ENCODE peak calls at places on chromosomes 1 and 21, in six cellular contexts. N is A549, T is endothelial cell of umbilical vein, F is HepG2, D is GM12878, C is K562. W is an unnamed sample.

GRCh38 chr1:16088996-16089395 is 15.5 kb upstream of the FAM131C start:
- DNase-seq in N (no peak), T (peak), F (no peak), D (no peak), C (no peak), W (no peak)

GRCh38 chr21:46055863-46056281 is 42.0 kb upstream of the COL6A2 start:
- DNase-seq in N (no peak), T (no peak), F (no peak), D (no peak), C (no peak), W (no peak)

GRCh38 chr1:90809093-90809492 is 92.0 kb upstream of the BARHL2 start:
- DNase-seq in N (no peak), T (no peak), F (no peak), D (no peak), C (no peak), W (no peak)

GRCh38 chr1:3685906-3686305 is 33.6 kb downstream of the TP73 start:
- DNase-seq in N (no peak), T (no peak), F (no peak), D (no peak), C (no peak), W (no peak)

GRCh38 chr1:8456306-8456912 is 138.5 kb downstream of the SLC45A1 start:
- DNase-seq in N (no peak), T (peak), F (no peak), D (no peak), C (no peak), W (no peak)

GRCh38 chr1:192977089-192977706 is 82.0 kb downstream of the UCHL5 start:
- DNase-seq in N (no peak), T (no peak), F (no peak), D (no peak), C (peak), W (no peak)

GRCh38 chr21:31948681-31949080 is 75.9 kb downstream of the HUNK start:
- DNase-seq in N (no peak), T (no peak), F (no peak), D (no peak), C (no peak), W (no peak)

GRCh38 chr1:92975551-92976232 is 14.4 kb upstream of the DIPK1A start:
- DNase-seq in N (no peak), T (no peak), F (no peak), D (peak), C (no peak), W (no peak)

GRCh38 chr1:109501644-109502367 is 7.7 kb downstream of the AMIGO1 start:
- DNase-seq in N (no peak), T (no peak), F (no peak), D (no peak), C (no peak), W (peak)

GRCh38 chr1:225877570-225877969 is 4.6 kb downstream of the TMEM63A start:
- DNase-seq in N (peak), T (peak), F (peak), D (no peak), C (peak), W (peak)

GRCh38 chr21:32560896-32561295 is 24.4 kb downstream of the TCP10L start:
- DNase-seq in N (no peak), T (no peak), F (no peak), D (no peak), C (no peak), W (no peak)

GRCh38 chr1:181128592-181129497 is 40.3 kb downstream of the IER5 start:
- DNase-seq in N (no peak), T (no peak), F (no peak), D (no peak), C (peak), W (peak)

GRCh38 chr1:224273651-224274050 is 56.3 kb downstream of the NVL start:
- DNase-seq in N (peak), T (no peak), F (no peak), D (no peak), C (no peak), W (no peak)

GRCh38 chr1:185373813-185374524 is 56.9 kb upstream of the IVNS1ABP start:
- DNase-seq in N (no peak), T (peak), F (no peak), D (no peak), C (no peak), W (peak)

GRCh38 chr1:115135681-115136080 is 46.4 kb upstream of the TSPAN2 start:
- DNase-seq in N (peak), T (no peak), F (no peak), D (no peak), C (no peak), W (no peak)

GRCh38 chr1:53071167-53071865 is 9.3 kb downstream of the PODN start:
- DNase-seq in N (no peak), T (no peak), F (no peak), D (no peak), C (no peak), W (no peak)

GRCh38 chr1:222887127-222887461 is 72.3 kb downstream of the DISP1 start:
- DNase-seq in N (no peak), T (no peak), F (no peak), D (no peak), C (no peak), W (no peak)

GRCh38 chr1:156475568-156476500 is 24.7 kb downstream of the MEF2D start:
- DNase-seq in N (no peak), T (no peak), F (peak), D (no peak), C (no peak), W (no peak)

GRCh38 chr1:67536957-67537646 is 106.9 kb upstream of the SERBP1 start:
- DNase-seq in N (no peak), T (no peak), F (no peak), D (no peak), C (no peak), W (no peak)

GRCh38 chr1:244672961-244673695 is 20.2 kb downstream of the DESI2 start:
- DNase-seq in N (no peak), T (peak), F (no peak), D (no peak), C (no peak), W (no peak)

GRCh38 chr1:12438349-12438924 is 179.6 kb downstream of the DHRS3 start:
- DNase-seq in N (no peak), T (no peak), F (no peak), D (peak), C (no peak), W (peak)

GRCh38 chr1:156090138-156090821 is 8.0 kb upstream of the MEX3A start:
- DNase-seq in N (no peak), T (no peak), F (no peak), D (no peak), C (no peak), W (peak)

GRCh38 chr1:202716654-202717053 is 6.4 kb upstream of the SYT2 start:
- DNase-seq in N (no peak), T (no peak), F (no peak), D (no peak), C (no peak), W (no peak)

GRCh38 chr1:147852706-147853225 is 49.8 kb upstream of the GJA8 start:
- DNase-seq in N (no peak), T (no peak), F (no peak), D (no peak), C (no peak), W (no peak)

GRCh38 chr1:46605242-46605641 is 1.2 kb upstream of the MKNK1 start:
- DNase-seq in N (no peak), T (no peak), F (no peak), D (no peak), C (no peak), W (peak)

DNA sequence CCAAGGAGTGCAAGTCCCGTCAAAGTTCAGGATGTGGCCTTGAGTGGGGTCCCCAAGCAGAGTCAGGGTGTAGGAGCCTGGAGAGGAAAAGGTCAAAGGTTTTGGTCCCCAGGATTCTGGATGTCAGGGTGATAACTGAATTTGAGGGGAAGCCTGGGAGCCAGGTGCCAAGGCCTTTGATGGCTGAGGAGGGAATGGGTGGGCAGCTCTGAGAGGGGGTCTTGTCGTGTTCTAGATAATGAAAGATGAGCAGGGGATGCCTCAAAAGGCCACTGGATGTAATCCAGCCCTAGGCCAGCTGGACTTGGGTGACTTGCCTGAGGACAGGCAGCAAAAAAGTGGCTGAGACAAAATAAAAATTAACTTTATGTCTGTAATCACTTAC is 27.5 kb upstream of the KCNA2 start:
- DNase-seq in N (no peak), T (no peak), F (no peak), D (no peak), C (no peak), W (no peak)
- TF ChIP-seq MYC in N (no peak), T (no peak), F (no peak), D (no peak), C (no peak), W (no peak)

GRCh38 chr21:44354001-44354405 is 582 bp downstream of the TRPM2 start:
- DNase-seq in N (no peak), T (no peak), F (no peak), D (no peak), C (no peak), W (peak)
- TF ChIP-seq POLR2A in N (no peak), T (no peak), F (no peak), D (no peak), C (no peak), W (peak)

GRCh38 chr1:56212143-56212542 is 367.2 kb downstream of the PLPP3 start:
- DNase-seq in N (no peak), T (no peak), F (no peak), D (no peak), C (no peak), W (no peak)
- TF ChIP-seq MYC in N (no peak), T (no peak), F (no peak), D (no peak), C (no peak), W (no peak)

DNA sequence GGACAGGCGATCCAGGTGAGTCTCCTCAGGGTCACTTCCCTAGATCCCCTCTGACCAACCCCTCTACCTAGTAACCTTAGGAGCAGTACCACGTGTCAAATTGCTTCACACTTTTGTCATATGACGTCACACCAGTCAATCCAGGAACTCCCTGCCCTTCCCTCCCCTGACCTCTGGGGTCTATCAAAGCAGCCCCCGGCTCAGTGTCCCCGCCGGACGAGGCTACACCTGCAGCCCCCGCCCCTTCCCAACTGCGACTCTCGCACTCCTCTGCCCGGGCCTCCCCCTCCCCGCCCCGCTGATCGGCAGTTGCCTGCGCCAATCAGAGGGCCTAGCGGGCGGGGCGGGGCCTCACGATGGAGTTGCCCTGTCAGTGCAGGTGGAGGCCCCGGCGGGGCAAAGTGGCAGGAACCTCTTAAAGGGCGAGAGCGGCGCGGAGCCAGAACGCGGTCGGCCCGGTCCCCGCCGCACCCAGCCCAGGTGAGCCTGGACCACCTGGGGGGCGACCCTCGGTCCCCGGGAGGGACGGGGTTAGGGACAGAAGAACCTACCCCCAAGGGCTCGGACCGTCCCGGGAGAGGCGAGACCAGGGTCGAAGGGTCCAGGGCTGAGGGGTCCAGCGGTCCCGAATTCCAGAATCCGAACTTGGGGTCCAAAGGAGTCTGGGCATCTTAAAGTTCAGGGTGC is 27.5 kb upstream of the EPB41 start:
- DNase-seq in N (peak), T (peak), F (peak), D (peak), C (peak), W (peak)
- TF ChIP-seq POLR2A in N (no peak), T (no peak), F (peak), D (peak), C (peak), W (peak)

DNA sequence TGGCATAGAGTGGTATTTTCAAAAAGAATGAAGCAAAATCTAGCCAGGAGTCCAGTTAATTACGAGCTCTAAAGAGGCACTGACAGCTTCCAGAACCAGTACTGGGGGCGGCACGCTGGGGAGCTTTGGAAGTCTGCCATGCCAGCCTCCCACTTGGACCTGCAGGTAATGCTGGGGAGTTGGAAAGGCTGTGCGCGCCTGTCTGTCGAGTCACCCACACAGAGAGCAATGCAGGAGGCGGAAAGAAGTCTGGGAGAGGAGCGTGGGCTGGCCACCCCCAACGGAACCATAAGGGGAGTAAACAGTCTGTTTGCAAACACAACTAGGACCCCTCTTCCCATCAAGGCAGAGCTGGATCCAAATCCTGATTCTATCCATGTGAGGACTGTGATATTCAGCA is 84.5 kb downstream of the BEND5 start:
- DNase-seq in N (no peak), T (no peak), F (no peak), D (no peak), C (no peak), W (no peak)
- TF ChIP-seq MYC in N (no peak), T (no peak), F (no peak), D (no peak), C (no peak), W (no peak)

DNA sequence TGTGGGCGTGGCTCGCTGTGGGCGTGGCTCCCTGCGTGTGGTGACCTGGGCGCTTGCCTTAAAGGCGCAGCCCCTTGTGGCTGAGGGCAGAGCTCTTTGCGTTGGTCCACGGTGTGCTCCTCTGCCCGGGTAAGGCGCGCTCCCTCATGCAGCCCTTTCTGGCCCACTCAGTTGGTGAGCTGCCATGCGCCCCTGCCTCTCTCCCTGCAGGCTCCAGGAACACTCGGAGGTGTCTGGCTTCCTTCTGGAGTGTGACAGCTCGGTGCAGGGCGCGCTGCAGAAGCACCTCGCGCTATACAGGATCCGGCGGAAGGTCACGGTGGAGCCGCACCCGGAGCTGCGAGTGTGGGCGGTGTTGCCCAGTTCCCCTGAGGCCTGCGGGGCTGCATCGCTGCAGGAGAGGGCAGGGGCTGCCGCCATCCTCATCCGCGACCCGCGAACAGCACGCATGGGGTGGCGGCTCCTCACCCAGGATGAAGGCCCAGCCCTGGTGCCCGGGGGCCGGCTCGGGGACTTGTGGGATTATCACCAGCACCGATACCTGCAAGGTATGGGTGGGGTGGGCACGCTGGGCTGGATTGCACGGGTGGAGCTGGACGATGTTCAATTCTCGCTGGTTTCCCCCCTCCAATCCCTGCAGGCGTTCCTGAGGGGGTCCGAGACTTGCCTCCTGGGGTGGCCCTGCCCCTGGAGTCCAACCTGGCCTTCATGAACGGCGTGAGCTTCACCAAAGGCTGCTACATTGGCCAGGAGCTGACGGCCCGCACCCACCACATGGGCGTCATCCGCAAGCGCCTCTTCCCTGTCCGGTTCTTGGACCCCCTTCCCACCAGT is 9.1 kb downstream of the IBA57 start:
- DNase-seq in N (peak), T (no peak), F (no peak), D (no peak), C (peak), W (no peak)
- TF ChIP-seq POLR2A in N (no peak), T (no peak), F (no peak), D (no peak), C (no peak), W (no peak)

GRCh38 chr1:143720087-143721023 is 251.4 kb downstream of the FAM72C start:
- DNase-seq in N (peak), T (no peak), F (no peak), D (no peak), C (peak), W (peak)
- TF ChIP-seq MYC in N (no peak), T (no peak), F (no peak), D (no peak), C (no peak), W (peak)

DNA sequence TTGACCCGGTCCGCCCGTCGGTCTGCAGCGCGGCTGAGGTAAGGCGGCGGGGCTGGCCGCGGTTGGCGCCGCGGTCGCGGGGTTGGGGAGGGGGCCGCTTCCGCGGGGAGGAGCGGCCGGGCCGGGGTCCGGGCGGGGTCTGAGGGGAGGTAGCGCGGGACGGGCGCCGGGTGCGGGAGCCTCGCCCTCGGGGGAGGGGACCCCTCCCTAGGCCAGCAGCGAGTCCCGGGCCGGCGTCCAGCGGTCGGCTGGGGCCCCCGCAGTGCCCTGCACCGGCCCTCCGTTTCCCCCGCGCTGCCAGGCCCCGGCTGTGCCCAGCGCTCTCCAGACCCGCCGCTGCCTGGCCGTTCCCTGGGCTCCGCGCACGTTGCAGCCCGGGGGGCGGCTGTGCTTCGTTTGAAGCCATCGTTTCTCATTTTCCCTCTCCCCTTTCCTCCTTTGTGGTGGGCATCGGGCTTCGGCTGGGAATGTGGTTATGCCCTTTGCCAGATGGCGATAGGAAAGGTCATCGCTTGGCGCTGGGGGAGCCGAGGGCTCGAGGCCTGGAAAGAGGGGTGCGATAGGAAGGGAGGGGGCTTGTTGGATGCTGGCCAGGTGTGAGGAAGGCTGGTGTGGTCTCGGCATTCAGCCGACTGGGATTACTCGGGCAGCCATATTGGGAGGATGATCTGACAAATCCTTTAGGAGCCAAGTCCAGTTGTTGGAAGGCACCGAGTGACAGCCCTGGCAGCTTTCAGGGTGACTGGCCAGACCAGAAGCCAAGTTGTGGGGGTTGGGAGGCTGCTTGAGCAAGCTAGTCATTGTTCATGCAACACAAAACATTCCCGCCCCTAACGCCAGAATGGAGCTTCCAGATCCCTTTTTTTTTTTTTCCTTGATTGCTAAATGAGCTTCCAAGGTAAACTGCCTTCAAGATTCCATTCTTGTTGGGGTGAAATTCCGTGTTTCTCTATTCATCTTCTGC is 753 bp downstream of the KIF1B start:
- DNase-seq in N (peak), T (peak), F (peak), D (no peak), C (peak), W (peak)
- TF ChIP-seq POLR2A in N (no peak), T (no peak), F (no peak), D (no peak), C (no peak), W (no peak)

GRCh38 chr1:166379447-166379846 is 212.6 kb upstream of the FAM78B start:
- DNase-seq in N (peak), T (no peak), F (no peak), D (no peak), C (no peak), W (no peak)
- TF ChIP-seq MYC in N (no peak), T (no peak), F (no peak), D (no peak), C (no peak), W (no peak)

DNA sequence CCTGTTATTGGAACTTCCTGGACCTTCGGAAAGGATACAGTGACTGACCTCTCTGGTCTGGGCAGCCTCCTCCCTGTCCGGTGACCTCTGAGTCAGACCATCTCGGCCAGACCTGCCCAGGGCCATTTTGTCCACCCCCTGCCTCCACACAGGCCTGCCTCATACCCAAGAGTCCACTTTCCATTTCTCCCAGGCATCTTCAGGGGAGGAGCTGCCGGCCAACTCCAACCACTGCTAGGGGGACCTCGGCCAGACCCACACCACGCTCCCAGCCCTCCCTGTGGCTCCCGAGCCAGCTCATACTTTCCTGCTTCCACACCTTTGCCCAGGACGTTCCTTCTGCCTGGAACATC is 29.5 kb upstream of the RUNX3 start:
- DNase-seq in N (no peak), T (no peak), F (no peak), D (no peak), C (no peak), W (no peak)
- TF ChIP-seq POLR2A in N (no peak), T (no peak), F (no peak), D (no peak), C (no peak), W (no peak)